ENCODE peak calls at places on chromosome 6, in four cellular contexts. R is AG09309, I is NCI-H1417 treated with DMSO at 0.1 percent for 48 hours, Y is kidney tubule cell. M is an unnamed sample.

GRCh38 chr6:85828973-85829372 is 186.3 kb upstream of the SYNCRIP start:
- DNase-seq in Y (no peak), I (no peak), R (no peak), M (no peak)

GRCh38 chr6:2378891-2379652 is 133.7 kb upstream of the GMDS start:
- DNase-seq in Y (peak; percentile 82), I (no peak), R (no peak), M (peak; percentile 85)

GRCh38 chr6:32529697-32530429 is at the start of gene HLA-DRB5:
- DNase-seq in R (no peak), I (no peak), Y (no peak), M (no peak)

GRCh38 chr6:54586251-54586650 is 260.3 kb upstream of the FAM83B start:
- DNase-seq in I (no peak), Y (peak; percentile 53), R (peak; percentile 68), M (peak; percentile 8)

GRCh38 chr6:26006086-26006939 is 43.7 kb downstream of the TRIM38 start:
- DNase-seq in R (no peak), I (no peak), Y (no peak), M (no peak)

GRCh38 chr6:29967379-29968010 is 25.2 kb downstream of the HLA-A start:
- DNase-seq in Y (peak; percentile 69), I (no peak), R (no peak), M (peak; percentile 60)

GRCh38 chr6:45351076-45351475 is 22.9 kb downstream of the RUNX2 start:
- DNase-seq in I (no peak), Y (no peak), R (no peak), M (no peak)

GRCh38 chr6:128361378-128361777 is 159.0 kb downstream of the PTPRK start:
- DNase-seq in R (no peak), Y (no peak), I (no peak), M (no peak)

GRCh38 chr6:69164564-69165252 is 529.6 kb downstream of the ADGRB3 start:
- DNase-seq in Y (peak; percentile 6), R (no peak), I (no peak), M (no peak)

GRCh38 chr6:125834347-125834746 is 43.6 kb downstream of the NCOA7 start:
- DNase-seq in I (no peak), R (no peak), Y (no peak), M (no peak)

GRCh38 chr6:33212857-33213165 is 4.5 kb downstream of the RING1 start:
- DNase-seq in Y (no peak), I (no peak), R (no peak), M (no peak)

GRCh38 chr6:90351696-90352095 is 55.1 kb upstream of the BACH2 start:
- DNase-seq in R (no peak), I (no peak), Y (no peak), M (no peak)

GRCh38 chr6:37732688-37733087 is 35.0 kb upstream of the MDGA1 start:
- DNase-seq in I (no peak), R (no peak), Y (no peak), M (no peak)

GRCh38 chr6:128303870-128304269 is 216.5 kb downstream of the PTPRK start:
- DNase-seq in I (no peak), Y (no peak), R (no peak), M (no peak)

M was measured in mammary epithelial cell.